ENCODE peak calls at places on chromosomes 5 and 9, in ten cellular contexts. One of them, this sample, is unnamed.

GRCh38 chr5:15234911-15235310 is 265.1 kb upstream of the FBXL7 start:
- DNase-seq in neural crest cell: no peak
- DNase-seq in AG08396: no peak
- DNase-seq in stimulated activated CD4-positive, alpha-beta T cell treated with anti-CD3 and anti-CD28 coated beads, Interleukin-2, amount 100 ng/mL, for 48 hours: no peak
- DNase-seq in ovary: no peak
- DNase-seq in Ammon's horn: no peak
- DNase-seq in T-helper 1 cell: no peak
- DNase-seq in activated CD4-positive, alpha-beta T cell treated with anti-CD3 and anti-CD28 coated beads for 36 hours: no peak
- DNase-seq in HuH-7.5: no peak
- DNase-seq in amniotic stem cell: no peak
- DNase-seq in this sample: no peak

GRCh38 chr9:27457445-27457844 is 66.6 kb upstream of the IFNK start:
- DNase-seq in neural crest cell: no peak
- DNase-seq in AG08396: no peak
- DNase-seq in stimulated activated CD4-positive, alpha-beta T cell treated with anti-CD3 and anti-CD28 coated beads, Interleukin-2, amount 100 ng/mL, for 48 hours: no peak
- DNase-seq in ovary: peak
- DNase-seq in Ammon's horn: no peak
- DNase-seq in T-helper 1 cell: no peak
- DNase-seq in activated CD4-positive, alpha-beta T cell treated with anti-CD3 and anti-CD28 coated beads for 36 hours: no peak
- DNase-seq in HuH-7.5: no peak
- DNase-seq in amniotic stem cell: no peak
- DNase-seq in this sample: no peak

GRCh38 chr9:14075218-14075617 is 238.7 kb downstream of the NFIB start:
- DNase-seq in neural crest cell: no peak
- DNase-seq in AG08396: no peak
- DNase-seq in stimulated activated CD4-positive, alpha-beta T cell treated with anti-CD3 and anti-CD28 coated beads, Interleukin-2, amount 100 ng/mL, for 48 hours: no peak
- DNase-seq in ovary: no peak
- DNase-seq in Ammon's horn: no peak
- DNase-seq in T-helper 1 cell: no peak
- DNase-seq in activated CD4-positive, alpha-beta T cell treated with anti-CD3 and anti-CD28 coated beads for 36 hours: no peak
- DNase-seq in HuH-7.5: no peak
- DNase-seq in amniotic stem cell: no peak
- DNase-seq in this sample: no peak

GRCh38 chr5:141733198-141733597 is 51.2 kb upstream of the ARAP3 start:
- DNase-seq in neural crest cell: no peak
- DNase-seq in AG08396: no peak
- DNase-seq in stimulated activated CD4-positive, alpha-beta T cell treated with anti-CD3 and anti-CD28 coated beads, Interleukin-2, amount 100 ng/mL, for 48 hours: no peak
- DNase-seq in ovary: no peak
- DNase-seq in Ammon's horn: no peak
- DNase-seq in T-helper 1 cell: no peak
- DNase-seq in activated CD4-positive, alpha-beta T cell treated with anti-CD3 and anti-CD28 coated beads for 36 hours: no peak
- DNase-seq in HuH-7.5: no peak
- DNase-seq in amniotic stem cell: no peak
- DNase-seq in this sample: no peak

GRCh38 chr5:172679621-172680212 is 38.7 kb downstream of the NEURL1B start:
- DNase-seq in neural crest cell: no peak
- DNase-seq in AG08396: no peak
- DNase-seq in stimulated activated CD4-positive, alpha-beta T cell treated with anti-CD3 and anti-CD28 coated beads, Interleukin-2, amount 100 ng/mL, for 48 hours: no peak
- DNase-seq in ovary: no peak
- DNase-seq in Ammon's horn: no peak
- DNase-seq in T-helper 1 cell: no peak
- DNase-seq in activated CD4-positive, alpha-beta T cell treated with anti-CD3 and anti-CD28 coated beads for 36 hours: no peak
- DNase-seq in HuH-7.5: no peak
- DNase-seq in amniotic stem cell: no peak
- DNase-seq in this sample: no peak

GRCh38 chr5:28216939-28217360 is 1178.6 kb upstream of the CDH9 start:
- DNase-seq in neural crest cell: no peak
- DNase-seq in AG08396: no peak
- DNase-seq in stimulated activated CD4-positive, alpha-beta T cell treated with anti-CD3 and anti-CD28 coated beads, Interleukin-2, amount 100 ng/mL, for 48 hours: no peak
- DNase-seq in ovary: no peak
- DNase-seq in Ammon's horn: no peak
- DNase-seq in T-helper 1 cell: no peak
- DNase-seq in activated CD4-positive, alpha-beta T cell treated with anti-CD3 and anti-CD28 coated beads for 36 hours: no peak
- DNase-seq in HuH-7.5: no peak
- DNase-seq in amniotic stem cell: no peak
- DNase-seq in this sample: no peak

GRCh38 chr9:14366071-14366470 is 52.1 kb upstream of the NFIB start:
- DNase-seq in neural crest cell: no peak
- DNase-seq in AG08396: peak
- DNase-seq in stimulated activated CD4-positive, alpha-beta T cell treated with anti-CD3 and anti-CD28 coated beads, Interleukin-2, amount 100 ng/mL, for 48 hours: no peak
- DNase-seq in ovary: no peak
- DNase-seq in Ammon's horn: no peak
- DNase-seq in T-helper 1 cell: no peak
- DNase-seq in activated CD4-positive, alpha-beta T cell treated with anti-CD3 and anti-CD28 coated beads for 36 hours: no peak
- DNase-seq in HuH-7.5: no peak
- DNase-seq in amniotic stem cell: peak
- DNase-seq in this sample: no peak

GRCh38 chr5:156474251-156474650 is 147.3 kb downstream of the SGCD start:
- DNase-seq in neural crest cell: no peak
- DNase-seq in AG08396: peak
- DNase-seq in stimulated activated CD4-positive, alpha-beta T cell treated with anti-CD3 and anti-CD28 coated beads, Interleukin-2, amount 100 ng/mL, for 48 hours: no peak
- DNase-seq in ovary: peak
- DNase-seq in Ammon's horn: peak
- DNase-seq in T-helper 1 cell: no peak
- DNase-seq in activated CD4-positive, alpha-beta T cell treated with anti-CD3 and anti-CD28 coated beads for 36 hours: no peak
- DNase-seq in HuH-7.5: no peak
- DNase-seq in amniotic stem cell: no peak
- DNase-seq in this sample: no peak

GRCh38 chr5:78574731-78575161 is 73.8 kb downstream of the LHFPL2 start:
- DNase-seq in neural crest cell: no peak
- DNase-seq in AG08396: no peak
- DNase-seq in stimulated activated CD4-positive, alpha-beta T cell treated with anti-CD3 and anti-CD28 coated beads, Interleukin-2, amount 100 ng/mL, for 48 hours: no peak
- DNase-seq in ovary: no peak
- DNase-seq in Ammon's horn: no peak
- DNase-seq in T-helper 1 cell: no peak
- DNase-seq in activated CD4-positive, alpha-beta T cell treated with anti-CD3 and anti-CD28 coated beads for 36 hours: no peak
- DNase-seq in HuH-7.5: no peak
- DNase-seq in amniotic stem cell: no peak
- DNase-seq in this sample: no peak

This sample was measured in kidney epithelial cell.